ENCODE peak calls at places on chromosomes 11 and 22, in five cellular contexts. One of them, this sample, is unnamed.

GRCh38 chr11:76783901-76784813 is 1.0 kb downstream of the TSKU start:
- DNase-seq in K562: peak
- DNase-seq in H1: peak
- DNase-seq in HepG2: peak
- DNase-seq in GM12892: no peak
- DNase-seq in this sample: no peak

GRCh38 chr11:499201-500076 is 7.6 kb downstream of the RNH1 start:
- DNase-seq in K562: no peak
- DNase-seq in H1: no peak
- DNase-seq in HepG2: no peak
- DNase-seq in GM12892: no peak
- DNase-seq in this sample: no peak

GRCh38 chr11:14015711-14016110 is 53.2 kb downstream of the SPON1 start:
- DNase-seq in K562: no peak
- DNase-seq in H1: no peak
- DNase-seq in HepG2: peak
- DNase-seq in GM12892: no peak
- DNase-seq in this sample: no peak

GRCh38 chr11:31804439-31805036 is 6.6 kb downstream of the PAX6 start:
- DNase-seq in K562: no peak
- DNase-seq in H1: no peak
- DNase-seq in HepG2: no peak
- DNase-seq in GM12892: no peak
- DNase-seq in this sample: no peak

GRCh38 chr22:25759825-25760231 is 17.8 kb downstream of the MYO18B start:
- DNase-seq in K562: peak
- DNase-seq in H1: no peak
- DNase-seq in HepG2: peak
- DNase-seq in GM12892: no peak
- DNase-seq in this sample: no peak

GRCh38 chr22:31947296-31947695 is 3.0 kb downstream of the YWHAH start:
- DNase-seq in K562: peak
- DNase-seq in H1: no peak
- DNase-seq in HepG2: peak
- DNase-seq in GM12892: no peak
- DNase-seq in this sample: no peak

GRCh38 chr11:10581481-10582019 is 13.1 kb upstream of the LYVE1 start:
- DNase-seq in K562: peak
- DNase-seq in H1: no peak
- DNase-seq in HepG2: no peak
- DNase-seq in GM12892: no peak
- DNase-seq in this sample: no peak

GRCh38 chr11:12331239-12331874 is 46.0 kb upstream of the PARVA start:
- DNase-seq in K562: peak
- DNase-seq in H1: peak
- DNase-seq in HepG2: peak
- DNase-seq in GM12892: no peak
- DNase-seq in this sample: no peak

GRCh38 chr22:17580461-17581031 is 17.2 kb downstream of the SLC25A18 start:
- DNase-seq in K562: no peak
- DNase-seq in H1: no peak
- DNase-seq in HepG2: peak
- DNase-seq in GM12892: no peak
- DNase-seq in this sample: no peak

GRCh38 chr11:58726594-58727414 is 4.9 kb downstream of the GLYAT start:
- DNase-seq in K562: peak
- DNase-seq in H1: no peak
- DNase-seq in HepG2: no peak
- DNase-seq in GM12892: no peak
- DNase-seq in this sample: no peak

GRCh38 chr11:59755701-59756495 is 722 bp downstream of the STX3 start:
- DNase-seq in K562: peak
- DNase-seq in H1: no peak
- DNase-seq in HepG2: peak
- DNase-seq in GM12892: no peak
- DNase-seq in this sample: no peak

GRCh38 chr11:59754494-59754858 is 700 bp upstream of the STX3 start:
- DNase-seq in K562: peak
- DNase-seq in H1: no peak
- DNase-seq in HepG2: no peak
- DNase-seq in GM12892: peak
- DNase-seq in this sample: peak

GRCh38 chr11:59756496-59756840 is 1.3 kb downstream of the STX3 start:
- DNase-seq in K562: no peak
- DNase-seq in H1: no peak
- DNase-seq in HepG2: no peak
- DNase-seq in GM12892: no peak
- DNase-seq in this sample: no peak

GRCh38 chr11:59754859-59755700 is at the start of gene STX3:
- DNase-seq in K562: peak
- DNase-seq in H1: no peak
- DNase-seq in HepG2: peak
- DNase-seq in GM12892: peak
- DNase-seq in this sample: peak

DNA sequence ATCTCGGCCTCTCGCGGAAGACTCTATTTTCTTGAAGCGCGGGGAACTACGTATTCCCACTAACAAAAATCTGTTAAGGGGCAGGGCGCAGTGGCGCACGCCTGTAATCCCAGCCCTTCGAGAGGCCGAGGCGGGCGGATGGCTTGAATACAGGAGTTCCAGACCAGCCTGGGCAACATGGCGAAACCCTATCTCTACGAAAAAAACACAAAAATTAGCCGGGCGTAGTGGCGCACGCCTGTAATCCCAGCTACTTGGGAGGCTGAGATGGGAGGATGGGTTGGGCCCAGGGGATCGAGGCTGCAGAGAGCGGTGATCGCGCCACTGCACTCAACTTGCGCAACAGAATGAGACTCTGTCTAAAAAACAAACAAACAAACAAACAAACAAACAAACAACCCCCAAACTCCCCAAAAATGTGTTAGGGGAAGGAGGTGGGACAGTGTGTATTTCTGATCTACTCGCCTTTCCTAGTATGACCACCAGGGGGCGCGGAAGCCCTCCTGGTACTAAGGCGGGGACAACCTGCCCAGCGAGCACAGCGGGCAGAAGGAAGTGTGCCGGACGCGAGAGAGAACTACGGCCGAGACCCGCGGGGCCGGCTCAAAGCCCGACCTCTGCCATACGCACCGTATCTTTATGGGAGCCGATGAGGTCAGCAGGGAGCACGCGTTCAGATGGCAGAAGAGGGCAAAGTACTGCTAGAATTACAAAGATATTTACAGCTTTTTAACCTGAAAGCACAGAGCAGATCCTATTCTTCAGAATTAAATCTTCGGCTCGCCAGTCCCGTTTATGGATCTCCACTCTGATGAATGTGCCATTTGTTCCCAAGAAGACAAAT is 1.3 kb upstream of the STX3 start:
- DNase-seq in K562: peak
- DNase-seq in H1: no peak
- DNase-seq in HepG2: peak
- DNase-seq in GM12892: peak
- DNase-seq in this sample: peak
- TF ChIP-seq POLR2A in K562: no peak
- TF ChIP-seq POLR2A in H1: no peak
- TF ChIP-seq POLR2A in HepG2: no peak
- TF ChIP-seq POLR2A in GM12892: no peak
- TF ChIP-seq POLR2A in this sample: no peak

GRCh38 chr11:64619811-64620285 is 28.8 kb downstream of the SLC22A12 start:
- DNase-seq in K562: peak
- DNase-seq in H1: no peak
- DNase-seq in HepG2: peak
- DNase-seq in GM12892: no peak
- DNase-seq in this sample: no peak
- TF ChIP-seq TAF1 in K562: no peak
- TF ChIP-seq TAF1 in H1: no peak
- TF ChIP-seq TAF1 in HepG2: no peak
- TF ChIP-seq TAF1 in GM12892: no peak
- TF ChIP-seq TAF1 in this sample: no peak

GRCh38 chr22:45309422-45310227 is at the start of gene FAM118A:
- DNase-seq in K562: peak
- DNase-seq in H1: peak
- DNase-seq in HepG2: peak
- DNase-seq in GM12892: peak
- DNase-seq in this sample: peak
- TF ChIP-seq POLR2A in K562: peak
- TF ChIP-seq POLR2A in H1: peak
- TF ChIP-seq POLR2A in HepG2: peak
- TF ChIP-seq POLR2A in GM12892: peak
- TF ChIP-seq POLR2A in this sample: peak

GRCh38 chr11:29333993-29334780 is 682.6 kb downstream of the KCNA4 start:
- DNase-seq in K562: peak
- DNase-seq in H1: no peak
- DNase-seq in HepG2: peak
- DNase-seq in GM12892: no peak
- DNase-seq in this sample: no peak
- TF ChIP-seq TAF1 in K562: no peak
- TF ChIP-seq TAF1 in H1: no peak
- TF ChIP-seq TAF1 in HepG2: no peak
- TF ChIP-seq TAF1 in GM12892: no peak
- TF ChIP-seq TAF1 in this sample: no peak

DNA sequence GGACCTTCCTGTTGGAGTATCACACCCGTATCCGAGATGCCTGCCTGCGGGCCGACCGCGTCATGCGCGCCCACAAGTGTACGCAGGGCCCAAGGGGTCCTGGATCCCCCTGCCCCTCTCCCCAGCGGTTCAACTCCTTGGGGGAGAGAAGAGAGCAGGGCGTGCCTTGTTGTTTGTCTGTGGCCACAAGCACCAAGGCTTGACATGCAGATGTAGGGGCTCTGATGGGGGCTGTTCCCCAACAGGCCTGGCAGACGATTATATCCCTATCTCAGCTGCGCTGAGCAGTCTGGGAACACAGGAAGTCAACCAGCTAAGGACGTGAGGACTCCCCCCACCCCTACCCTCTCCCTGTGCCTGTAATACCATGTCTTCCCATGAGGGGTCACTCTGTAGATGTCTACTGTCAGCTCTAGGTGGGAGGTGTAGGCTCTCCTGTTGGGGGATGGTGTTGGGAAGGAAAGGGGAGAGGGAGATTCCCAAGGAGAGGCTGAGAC is 6.8 kb downstream of the CFL1 start:
- DNase-seq in K562: peak
- DNase-seq in H1: no peak
- DNase-seq in HepG2: no peak
- DNase-seq in GM12892: no peak
- DNase-seq in this sample: no peak
- TF ChIP-seq POLR2A in K562: no peak
- TF ChIP-seq POLR2A in H1: no peak
- TF ChIP-seq POLR2A in HepG2: no peak
- TF ChIP-seq POLR2A in GM12892: no peak
- TF ChIP-seq POLR2A in this sample: peak

GRCh38 chr11:44456544-44457270 is 108.8 kb upstream of the CD82 start:
- DNase-seq in K562: no peak
- DNase-seq in H1: no peak
- DNase-seq in HepG2: no peak
- DNase-seq in GM12892: no peak
- DNase-seq in this sample: no peak
- TF ChIP-seq TAF1 in K562: no peak
- TF ChIP-seq TAF1 in H1: no peak
- TF ChIP-seq TAF1 in HepG2: no peak
- TF ChIP-seq TAF1 in GM12892: no peak
- TF ChIP-seq TAF1 in this sample: no peak

GRCh38 chr22:46761539-46762237 is 762 bp upstream of the TBC1D22A start:
- DNase-seq in K562: peak
- DNase-seq in H1: no peak
- DNase-seq in HepG2: no peak
- DNase-seq in GM12892: no peak
- DNase-seq in this sample: no peak

GRCh38 chr22:46763051-46763705 is 728 bp downstream of the TBC1D22A start:
- DNase-seq in K562: peak
- DNase-seq in H1: no peak
- DNase-seq in HepG2: no peak
- DNase-seq in GM12892: peak
- DNase-seq in this sample: peak

GRCh38 chr22:46764140-46764680 is 1.8 kb downstream of the TBC1D22A start:
- DNase-seq in K562: no peak
- DNase-seq in H1: no peak
- DNase-seq in HepG2: no peak
- DNase-seq in GM12892: no peak
- DNase-seq in this sample: no peak

GRCh38 chr22:46761017-46761416 is 1.4 kb upstream of the TBC1D22A start:
- DNase-seq in K562: no peak
- DNase-seq in H1: no peak
- DNase-seq in HepG2: no peak
- DNase-seq in GM12892: no peak
- DNase-seq in this sample: no peak

GRCh38 chr22:46762238-46763050 is at the start of gene TBC1D22A:
- DNase-seq in K562: peak
- DNase-seq in H1: peak
- DNase-seq in HepG2: peak
- DNase-seq in GM12892: peak
- DNase-seq in this sample: peak
- TF ChIP-seq POLR2A in K562: peak
- TF ChIP-seq POLR2A in H1: peak
- TF ChIP-seq POLR2A in HepG2: peak
- TF ChIP-seq POLR2A in GM12892: peak
- TF ChIP-seq POLR2A in this sample: peak

This sample was measured in GM12891.